ENCODE peak calls at places on chromosome 12, in seven cellular contexts. X is LNCaP clone FGC; L is activated T-cell treated with anti-CD3 and anti-CD28 coated beads for 48 hours; Z is stimulated activated CD4-positive, alpha-beta T cell treated with anti-CD3 and anti-CD28 coated beads, Interleukin-12 subunit alpha, Interleukin-12 subunit beta, amount 100 ng/mL, for 48 hours; P is skeletal muscle cell; R is NCI-H460; D is thyroid gland. T is an unnamed sample.

GRCh38 chr12:113783811-113784210 is 182.3 kb downstream of the RBM19 start:
- DNase-seq in P (no peak), L (no peak), Z (no peak), X (no peak), D (no peak), R (no peak), T (no peak)

GRCh38 chr12:80087486-80088213 is 11.7 kb upstream of the OTOGL start:
- DNase-seq in P (no peak), L (no peak), Z (no peak), R (no peak), D (no peak), X (no peak), T (no peak)

GRCh38 chr12:112107728-112108447 is 695 bp downstream of the NAA25 start:
- DNase-seq in Z (no peak), D (peak), R (no peak), X (no peak), P (no peak), L (no peak), T (no peak)

GRCh38 chr12:67354322-67354721 is 85.2 kb downstream of the CAND1 start:
- DNase-seq in X (no peak), R (no peak), P (no peak), L (no peak), D (peak), Z (peak), T (peak)

GRCh38 chr12:29226621-29227020 is 77.5 kb downstream of the FAR2 start:
- DNase-seq in L (no peak), X (no peak), D (no peak), R (no peak), P (no peak), Z (no peak), T (peak)

GRCh38 chr12:107319536-107320030 is 226.2 kb upstream of the CRY1 start:
- DNase-seq in L (no peak), P (no peak), R (no peak), D (no peak), X (no peak), Z (no peak), T (no peak)

GRCh38 chr12:113061061-113061694 is 4.6 kb downstream of the DTX1 start:
- DNase-seq in L (no peak), R (no peak), P (no peak), D (no peak), X (no peak), Z (no peak), T (no peak)

GRCh38 chr12:96210376-96211055 is 16.3 kb downstream of the ELK3 start:
- DNase-seq in R (no peak), L (no peak), D (peak), Z (no peak), P (no peak), X (no peak), T (no peak)

GRCh38 chr12:110135012-110135411 is 10.9 kb downstream of the IFT81 start:
- DNase-seq in D (no peak), P (peak), L (no peak), Z (no peak), X (no peak), R (no peak), T (peak)

GRCh38 chr12:132477009-132477702 is 12.8 kb upstream of the FBRSL1 start:
- DNase-seq in P (no peak), X (no peak), D (no peak), Z (no peak), L (no peak), R (no peak), T (no peak)

GRCh38 chr12:67141405-67142018 is 127.6 kb upstream of the CAND1 start:
- DNase-seq in X (no peak), R (no peak), P (no peak), L (no peak), D (no peak), Z (peak), T (no peak)

GRCh38 chr12:42997032-42997431 is 407.5 kb upstream of the PRICKLE1 start:
- DNase-seq in R (no peak), D (no peak), X (peak), L (no peak), P (no peak), Z (no peak), T (no peak)

GRCh38 chr12:27801630-27802029 is 21.6 kb upstream of the MANSC4 start:
- DNase-seq in P (no peak), R (no peak), X (no peak), D (no peak), L (no peak), Z (no peak), T (no peak)

T was measured in iris pigment epithelial cell.